ENCODE peak calls at places on chromosomes 11 and 22, in four cellular contexts. G is CD8-positive, alpha-beta T cell; Q is thyroid gland; P is lower lobe of right lung. M is an unnamed sample.

GRCh38 chr11:63813563-63814382 is 517 bp downstream of the SPINDOC start:
- DNase-seq in Q (peak; percentile 49), G (peak; percentile 18), P (peak; percentile 72), M (peak; percentile 84)

GRCh38 chr22:38180841-38181452 is 683 bp downstream of the PLA2G6 start:
- DNase-seq in Q (peak; percentile 70), P (peak; percentile 72), G (no peak), M (peak; percentile 85)

GRCh38 chr11:57761301-57762234 is at the start of gene CTNND1:
- DNase-seq in Q (peak; percentile 91), P (peak; percentile 83), G (no peak), M (no peak)

GRCh38 chr22:28864878-28865596 is 18.3 kb upstream of the ZNRF3 start:
- DNase-seq in G (no peak), Q (no peak), P (no peak), M (peak; percentile 41)

GRCh38 chr11:28756977-28757376 is 648.8 kb downstream of the METTL15 start:
- DNase-seq in P (no peak), Q (no peak), G (no peak), M (no peak)

GRCh38 chr11:95835351-95835750 is 45.1 kb downstream of the CEP57 start:
- DNase-seq in G (no peak), Q (no peak), P (no peak), M (no peak)

GRCh38 chr11:102410382-102410784 is 42.2 kb downstream of the TMEM123 start:
- DNase-seq in Q (no peak), P (no peak), G (no peak), M (no peak)

GRCh38 chr11:6618117-6619020 is 853 bp downstream of the TPP1 start:
- DNase-seq in G (peak; percentile 60), P (peak; percentile 52), Q (peak; percentile 33), M (peak; percentile 86)

GRCh38 chr11:32005786-32006406 is 85.0 kb upstream of the RCN1 start:
- DNase-seq in Q (no peak), P (no peak), G (no peak), M (no peak)

GRCh38 chr22:23383491-23384450 is 196.3 kb downstream of the IGLL1 start:
- DNase-seq in G (no peak), Q (peak; percentile 40), P (no peak), M (peak; percentile 78)

GRCh38 chr22:32069579-32070372 is 26.7 kb downstream of the SLC5A1 start:
- DNase-seq in Q (no peak), P (no peak), G (no peak), M (no peak)

GRCh38 chr11:9525116-9525515 is 48.4 kb upstream of the WEE1 start:
- DNase-seq in Q (no peak), G (no peak), P (no peak), M (no peak)

GRCh38 chr11:96342971-96343711 is at the start of gene MAML2:
- DNase-seq in Q (peak; percentile 95), G (peak; percentile 88), P (peak; percentile 94), M (peak; percentile 98)

GRCh38 chr11:24779791-24780190 is 282.9 kb downstream of the LUZP2 start:
- DNase-seq in P (no peak), G (no peak), Q (no peak), M (no peak)

GRCh38 chr22:35275580-35275979 is 18.3 kb downstream of the HMGXB4 start:
- DNase-seq in G (no peak), Q (no peak), P (no peak), M (no peak)

GRCh38 chr11:86218125-86219081 is 26.1 kb upstream of the EED start:
- DNase-seq in Q (peak; percentile 72), G (peak; percentile 59), P (peak; percentile 53), M (peak; percentile 76)

GRCh38 chr22:47180796-47181195 is 418.3 kb downstream of the TBC1D22A start:
- DNase-seq in G (no peak), Q (no peak), P (no peak), M (no peak)

GRCh38 chr11:94457118-94458029 is 36.3 kb downstream of the MRE11 start:
- DNase-seq in Q (no peak), P (no peak), G (no peak), M (no peak)

GRCh38 chr11:117519590-117519989 is 191.9 kb downstream of the CEP164 start:
- DNase-seq in G (no peak), P (peak; percentile 65), Q (peak; percentile 55), M (no peak)

GRCh38 chr22:21568207-21569075 is 927 bp downstream of the UBE2L3 start:
- DNase-seq in P (no peak), Q (peak; percentile 13), G (peak; percentile 28), M (peak; percentile 81)

GRCh38 chr22:49949914-49950292 is 10.7 kb upstream of the PIM3 start:
- DNase-seq in Q (no peak), G (no peak), P (no peak), M (no peak)

GRCh38 chr11:76673164-76674142 is 2.9 kb upstream of the LRRC32 start:
- DNase-seq in P (no peak), Q (no peak), G (no peak), M (no peak)

GRCh38 chr22:47201996-47202818 is 439.8 kb downstream of the TBC1D22A start:
- DNase-seq in Q (no peak), G (no peak), P (no peak), M (peak; percentile 73)

GRCh38 chr11:97764605-97765004 is 1256.1 kb upstream of the CNTN5 start:
- DNase-seq in P (no peak), Q (no peak), G (no peak), M (no peak)

GRCh38 chr11:42319926-42320325 is 860.5 kb upstream of the LRRC4C start:
- DNase-seq in Q (no peak), G (no peak), P (no peak), M (no peak)

GRCh38 chr11:74020537-74020936 is 11.7 kb upstream of the UCP3 start:
- DNase-seq in P (no peak), Q (no peak), G (no peak), M (no peak)

GRCh38 chr11:126355926-126356897 is 726 bp downstream of the ST3GAL4 start:
- DNase-seq in G (no peak), P (peak; percentile 66), Q (no peak), M (peak; percentile 85)

GRCh38 chr11:86740628-86741488 is 59.5 kb upstream of the PRSS23 start:
- DNase-seq in G (no peak), P (no peak), Q (peak; percentile 73), M (no peak)

GRCh38 chr11:69493931-69494821 is 12.7 kb downstream of the LINC01488 start:
- DNase-seq in Q (no peak), P (peak; percentile 43), G (no peak), M (peak; percentile 80)

GRCh38 chr11:1237851-1238250 is 15.0 kb downstream of the MUC5B start:
- DNase-seq in G (no peak), P (no peak), Q (no peak), M (no peak)

DNA sequence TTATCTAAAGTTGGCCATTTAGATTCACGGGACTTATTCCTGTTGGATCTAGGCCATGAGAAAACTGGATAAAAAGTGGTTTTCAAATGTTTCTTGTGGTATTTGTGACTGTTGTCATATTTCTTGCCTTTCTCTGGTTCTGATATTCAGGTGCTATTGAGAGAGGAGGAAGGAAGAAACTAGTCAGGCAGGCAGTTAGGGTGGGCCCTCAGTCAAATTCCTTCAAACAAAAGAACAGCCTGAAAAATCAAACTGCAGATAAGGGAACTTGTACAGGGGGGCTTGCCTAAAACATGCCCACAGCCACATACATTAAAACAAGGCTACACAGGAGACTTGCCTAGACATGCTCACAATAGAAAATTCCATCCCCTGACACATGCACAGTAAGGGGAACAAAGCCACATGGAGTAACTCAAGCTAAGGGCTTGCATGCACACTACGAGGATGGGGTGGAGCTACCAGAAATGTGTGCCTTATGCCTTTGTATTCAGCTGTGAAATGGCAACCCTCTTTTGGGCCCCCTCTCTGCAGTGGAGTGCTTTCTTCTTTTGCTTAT is 18.2 kb downstream of the NCR3LG1 start:
- DNase-seq in G (no peak), Q (no peak), P (no peak), M (no peak)
- H3K4me1 ChIP-seq in G (no peaks in the 10 kb centered on the region), Q (no peaks in the 10 kb centered on the region), P (no peaks in the 10 kb centered on the region), M (no peaks in the 10 kb centered on the region)

GRCh38 chr11:88534185-88534584 is 196.6 kb upstream of the CTSC start:
- DNase-seq in G (no peak), P (no peak), Q (no peak), M (no peak)
- TF ChIP-seq CTCF in G (no peak), P (no peak), Q (no peak), M (no peak)

GRCh38 chr11:3722100-3722499 is 50.9 kb upstream of the CHRNA10 start:
- DNase-seq in Q (no peak), P (no peak), G (no peak), M (no peak)

GRCh38 chr11:3723014-3723708 is 52.0 kb upstream of the CHRNA10 start:
- DNase-seq in Q (no peak), P (no peak), G (no peak), M (no peak)

DNA sequence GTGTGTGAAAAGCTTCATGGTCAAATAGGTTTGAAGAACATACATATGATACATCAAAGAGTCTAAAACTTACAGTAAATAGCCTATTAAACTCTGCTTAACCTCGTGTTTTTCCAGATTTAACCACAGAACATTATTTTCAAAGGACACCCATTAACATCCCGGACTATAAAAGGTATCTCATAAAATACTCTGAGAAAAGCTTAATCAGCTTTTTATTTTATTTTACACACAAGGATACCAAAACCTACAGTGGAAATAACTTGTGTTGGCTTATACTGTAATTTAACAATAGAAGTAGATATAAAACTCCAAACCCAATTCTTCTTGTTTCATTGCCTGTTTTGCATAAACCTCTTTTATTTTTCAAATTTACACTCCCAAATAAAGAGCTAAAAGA is 49.8 kb upstream of the CHRNA10 start:
- DNase-seq in P (no peak), G (no peak), Q (no peak), M (no peak)
- H3K36me3 ChIP-seq in P (peaks cover 98% of the 10 kb centered on the region), G (peaks cover 56% of the 10 kb centered on the region), Q (peaks cover 50% of the 10 kb centered on the region), M (peaks cover 12% of the 10 kb centered on the region)

GRCh38 chr22:18068991-18069390 is 8.8 kb upstream of the PEX26 start:
- DNase-seq in Q (no peak), P (no peak), G (no peak), M (no peak)
- H3K4me1 ChIP-seq in Q (no peaks in the 10 kb centered on the region), P (no peaks in the 10 kb centered on the region), G (no peaks in the 10 kb centered on the region), M (peaks cover 49% of the 10 kb centered on the region)

M was measured in spleen.